ENCODE peak calls at places on chromosomes 3 and 15, in seven cellular contexts. Y, K, P, J, C, O and F are unnamed samples. For H3K4me1, the result is how much of the 10 kb centered on the place peaks cover.

GRCh38 chr15:82535566-82536408 is 4.5 kb downstream of the RPS17 start:
- DNase-seq in Y (no peak), K (no peak), P (no peak), J (no peak), C (no peak), O (no peak), F (no peak)

GRCh38 chr3:56772926-56773587 is 28.7 kb downstream of the ARHGEF3 start:
- DNase-seq in Y (no peak), K (no peak), P (no peak), J (no peak), C (no peak), O (no peak), F (no peak)

GRCh38 chr15:58684036-58684700 is 65.3 kb downstream of the ADAM10 start:
- DNase-seq in Y (no peak), K (no peak), P (no peak), J (no peak), C (no peak), O (no peak), F (no peak)

GRCh38 chr3:59559721-59560514 is 510.1 kb upstream of the CFAP20DC start:
- DNase-seq in Y (no peak), K (no peak), P (no peak), J (no peak), C (no peak), O (no peak), F (no peak)

GRCh38 chr3:185371683-185372082 is 8.7 kb downstream of the MAP3K13 start:
- DNase-seq in Y (no peak), K (no peak), P (no peak), J (no peak), C (no peak), O (peak), F (no peak)

GRCh38 chr3:100454684-100455083 is 37.7 kb upstream of the TMEM45A start:
- DNase-seq in Y (no peak), K (no peak), P (no peak), J (no peak), C (no peak), O (no peak), F (no peak)

GRCh38 chr15:31336943-31337295 is 10.3 kb downstream of the KLF13 start:
- DNase-seq in Y (no peak), K (no peak), P (no peak), J (no peak), C (no peak), O (no peak), F (no peak)

GRCh38 chr3:14125193-14126016 is 553 bp downstream of the TMEM43 start:
- DNase-seq in Y (peak), K (peak), P (no peak), J (peak), C (peak), O (no peak), F (peak)

DNA sequence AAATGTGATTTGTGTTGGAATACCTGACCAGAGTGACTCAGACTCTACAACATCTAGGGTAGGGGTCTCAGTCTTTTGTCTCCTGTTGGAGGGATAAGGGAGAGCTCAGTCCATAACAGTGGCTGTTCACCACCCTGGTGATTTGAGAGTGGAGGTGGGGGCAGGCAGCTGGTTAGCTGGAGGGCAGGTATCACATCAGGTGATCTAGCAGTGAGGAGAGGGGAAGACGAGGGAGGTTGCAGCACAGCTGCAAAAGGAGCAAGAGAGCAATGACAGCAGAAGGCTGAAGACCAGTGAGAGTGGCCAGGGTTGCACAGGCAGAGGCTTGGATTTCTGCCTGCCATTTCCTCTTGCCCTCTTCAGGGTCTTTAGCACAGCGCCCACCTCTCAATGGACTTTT is 38.4 kb downstream of the PLCL2 start:
- DNase-seq in Y (no peak), K (no peak), P (no peak), J (no peak), C (no peak), O (no peak), F (no peak)
- TF ChIP-seq EP300 in Y (no peak), K (no peak), P (no peak), J (no peak), C (no peak), O (no peak), F (no peak)

GRCh38 chr15:88637841-88638625 is 783 bp upstream of the ISG20 start:
- DNase-seq in Y (no peak), K (no peak), P (no peak), J (no peak), C (no peak), O (no peak), F (no peak)

GRCh38 chr15:88638626-88639372 is at the start of gene ISG20:
- DNase-seq in Y (peak), K (peak), P (peak), J (peak), C (peak), O (peak), F (peak)

GRCh38 chr15:88645171-88646087 is 6.6 kb downstream of the ISG20 start:
- DNase-seq in Y (peak), K (no peak), P (no peak), J (peak), C (peak), O (no peak), F (no peak)

GRCh38 chr15:88644741-88645140 is 5.9 kb downstream of the ISG20 start:
- DNase-seq in Y (peak), K (no peak), P (no peak), J (peak), C (peak), O (no peak), F (peak)

DNA sequence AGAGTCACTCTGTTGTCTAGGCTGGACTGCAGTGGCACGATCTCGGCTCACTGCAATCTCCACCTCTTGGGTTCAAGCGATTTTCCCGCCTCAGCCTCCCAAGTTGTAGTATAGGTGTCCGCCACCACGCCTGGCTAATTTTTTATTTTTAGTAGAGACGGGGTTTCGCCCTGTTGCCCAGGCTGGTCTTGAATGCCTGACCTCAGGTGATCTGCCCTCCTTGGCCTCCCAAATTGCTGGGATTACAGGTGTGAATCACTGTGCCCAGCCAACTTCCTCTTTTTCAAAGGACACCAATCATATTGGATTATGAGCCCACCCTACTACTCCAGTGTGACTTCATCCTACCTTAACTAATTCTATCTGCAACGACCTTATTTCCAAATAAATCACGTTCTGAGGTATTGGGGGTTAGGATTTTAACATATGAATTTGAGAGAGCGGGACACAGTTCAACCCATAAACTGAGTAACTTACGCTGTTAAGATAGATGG is 3.2 kb downstream of the ISG20 start:
- DNase-seq in Y (no peak), K (no peak), P (no peak), J (no peak), C (no peak), O (no peak), F (peak)
- H3K4me1 ChIP-seq in Y (half or more), K (under half), P (half or more), J (under half), C (under half), O (under half), F (under half)

DNA sequence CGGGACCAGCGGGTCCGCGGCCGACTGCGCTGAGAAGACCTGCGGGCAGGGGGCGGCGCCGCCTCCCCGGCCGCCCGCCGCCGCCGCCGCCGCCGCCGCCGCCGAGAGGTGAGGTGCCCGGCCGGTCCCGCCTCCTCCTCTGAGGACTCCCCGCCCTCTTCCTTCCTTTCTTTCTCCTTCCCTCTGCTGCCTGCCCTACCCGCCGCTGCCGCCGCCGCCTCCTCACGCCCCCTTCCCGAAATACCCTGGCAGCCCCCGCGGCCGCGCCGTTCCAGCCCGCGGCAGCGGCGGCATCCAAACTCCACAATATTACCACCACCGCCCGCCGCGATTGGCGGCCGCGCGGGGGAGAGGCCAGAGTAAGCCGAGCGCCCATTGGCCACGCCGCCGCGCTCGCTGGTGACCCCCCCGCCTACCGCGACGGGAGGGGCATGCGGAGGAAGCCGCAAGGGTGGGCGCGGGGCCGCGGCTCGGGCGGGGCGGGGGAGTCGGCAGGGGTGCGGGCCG is 61.8 kb upstream of the ANKRD28 start:
- DNase-seq in Y (peak), K (peak), P (peak), J (peak), C (peak), O (peak), F (peak)
- TF ChIP-seq EP300 in Y (no peak), K (no peak), P (peak), J (no peak), C (no peak), O (no peak), F (no peak)

DNA sequence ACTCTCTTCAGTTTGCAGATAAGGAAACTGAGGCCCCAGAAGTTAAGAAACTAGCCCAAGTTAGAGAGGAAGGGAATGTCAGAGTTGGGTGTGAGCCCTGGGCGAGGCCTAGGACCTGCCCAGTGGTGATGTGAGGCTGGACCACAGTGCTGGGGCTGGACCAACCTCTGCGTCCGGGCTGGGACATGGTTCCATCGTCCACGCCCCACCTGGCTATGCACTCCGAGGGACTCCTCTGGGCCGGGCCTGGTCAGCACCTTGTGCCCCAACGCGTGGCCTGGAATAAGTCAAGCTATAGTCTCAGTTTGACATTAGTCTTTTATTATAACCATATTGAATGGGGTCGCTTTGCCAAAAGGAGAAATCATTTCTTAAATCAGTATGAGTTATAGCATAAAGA is 272.1 kb downstream of the PLCL2 start:
- DNase-seq in Y (no peak), K (no peak), P (no peak), J (peak), C (no peak), O (no peak), F (no peak)
- H3K4me1 ChIP-seq in Y (under half), K (under half), P (under half), J (under half), C (under half), O (under half), F (under half)

DNA sequence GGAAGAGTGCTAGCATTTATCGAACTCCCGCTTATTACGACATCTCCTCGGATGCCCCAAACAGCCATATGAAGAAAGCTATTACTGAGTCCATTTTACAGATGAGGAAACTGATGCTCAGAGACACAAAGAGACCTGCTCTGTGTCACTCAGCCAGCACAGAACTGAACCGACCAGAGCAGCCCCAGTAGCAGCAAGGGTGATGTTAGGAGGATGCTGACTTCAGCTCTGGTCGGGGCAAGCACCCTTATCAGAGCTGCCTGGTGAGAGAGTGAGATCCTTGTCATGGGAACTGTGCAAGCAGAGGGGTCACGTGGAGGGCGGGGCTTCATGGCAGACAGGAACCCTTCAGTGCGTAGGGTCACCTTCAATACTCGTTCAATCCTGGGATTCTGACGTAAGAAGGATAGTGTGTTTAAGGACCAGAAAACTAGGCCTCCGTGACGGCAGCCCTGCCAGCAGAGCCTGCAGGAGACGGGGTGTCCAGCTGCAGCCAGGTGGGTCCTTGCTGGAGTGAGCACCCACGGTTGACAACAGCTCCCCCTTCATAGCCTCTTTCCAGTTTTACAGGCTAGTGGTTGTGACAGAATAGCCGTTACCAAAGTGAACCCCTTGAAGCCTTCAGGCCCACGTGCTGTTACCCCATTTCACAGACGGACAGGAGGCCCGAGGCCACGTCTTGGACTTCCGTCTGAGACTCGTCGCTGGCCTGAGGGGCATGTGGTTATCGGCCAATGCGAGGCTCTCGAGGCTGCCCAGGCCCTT is 12.0 kb upstream of the IQSEC1 start:
- DNase-seq in Y (no peak), K (no peak), P (no peak), J (no peak), C (no peak), O (no peak), F (no peak)
- TF ChIP-seq EP300 in Y (no peak), K (no peak), P (no peak), J (no peak), C (no peak), O (no peak), F (no peak)

DNA sequence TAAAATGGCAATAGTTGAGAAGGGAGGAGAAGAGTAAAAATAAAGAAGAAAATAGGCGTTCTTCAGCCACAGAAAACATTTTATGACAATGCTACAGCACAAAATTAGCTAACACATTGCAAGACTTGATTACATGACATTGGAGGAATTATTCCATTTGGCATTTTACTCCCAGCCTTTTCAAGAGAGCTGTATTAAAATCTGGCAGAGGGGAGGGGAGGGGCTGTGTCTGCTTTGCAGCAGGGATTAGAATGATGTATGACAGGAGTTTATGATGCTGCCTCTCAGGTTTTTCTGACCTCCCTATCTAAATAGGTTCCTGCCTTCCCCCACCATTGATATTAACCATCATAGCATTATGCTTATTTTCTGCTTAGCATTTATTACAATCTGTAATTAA is 399.5 kb upstream of the THBS1 start:
- DNase-seq in Y (no peak), K (no peak), P (no peak), J (no peak), C (no peak), O (no peak), F (no peak)
- H3K4me1 ChIP-seq in Y (under half), K (under half), P (half or more), J (under half), C (under half), O (under half), F (under half)

GRCh38 chr3:47427866-47428265 is 47.0 kb downstream of the PTPN23 start:
- DNase-seq in Y (no peak), K (no peak), P (no peak), J (no peak), C (no peak), O (no peak), F (no peak)
- TF ChIP-seq EP300 in Y (no peak), K (no peak), P (no peak), J (no peak), C (no peak), O (no peak), F (no peak)

GRCh38 chr3:48502121-48502520 is 1.9 kb downstream of the SHISA5 start:
- DNase-seq in Y (no peak), K (no peak), P (no peak), J (no peak), C (no peak), O (no peak), F (no peak)
- H3K4me1 ChIP-seq in Y (under half), K (under half), P (under half), J (under half), C (under half), O (under half), F (under half)

GRCh38 chr15:29862271-29862670 is 40.0 kb upstream of the TJP1 start:
- DNase-seq in Y (no peak), K (no peak), P (no peak), J (no peak), C (no peak), O (no peak), F (no peak)

GRCh38 chr15:29859293-29859692 is 37.0 kb upstream of the TJP1 start:
- DNase-seq in Y (no peak), K (no peak), P (no peak), J (no peak), C (no peak), O (no peak), F (no peak)

GRCh38 chr15:29860872-29861271 is 38.6 kb upstream of the TJP1 start:
- DNase-seq in Y (no peak), K (no peak), P (no peak), J (no peak), C (no peak), O (no peak), F (no peak)

GRCh38 chr15:29857196-29857595 is 34.9 kb upstream of the TJP1 start:
- DNase-seq in Y (no peak), K (no peak), P (no peak), J (no peak), C (no peak), O (no peak), F (no peak)

DNA sequence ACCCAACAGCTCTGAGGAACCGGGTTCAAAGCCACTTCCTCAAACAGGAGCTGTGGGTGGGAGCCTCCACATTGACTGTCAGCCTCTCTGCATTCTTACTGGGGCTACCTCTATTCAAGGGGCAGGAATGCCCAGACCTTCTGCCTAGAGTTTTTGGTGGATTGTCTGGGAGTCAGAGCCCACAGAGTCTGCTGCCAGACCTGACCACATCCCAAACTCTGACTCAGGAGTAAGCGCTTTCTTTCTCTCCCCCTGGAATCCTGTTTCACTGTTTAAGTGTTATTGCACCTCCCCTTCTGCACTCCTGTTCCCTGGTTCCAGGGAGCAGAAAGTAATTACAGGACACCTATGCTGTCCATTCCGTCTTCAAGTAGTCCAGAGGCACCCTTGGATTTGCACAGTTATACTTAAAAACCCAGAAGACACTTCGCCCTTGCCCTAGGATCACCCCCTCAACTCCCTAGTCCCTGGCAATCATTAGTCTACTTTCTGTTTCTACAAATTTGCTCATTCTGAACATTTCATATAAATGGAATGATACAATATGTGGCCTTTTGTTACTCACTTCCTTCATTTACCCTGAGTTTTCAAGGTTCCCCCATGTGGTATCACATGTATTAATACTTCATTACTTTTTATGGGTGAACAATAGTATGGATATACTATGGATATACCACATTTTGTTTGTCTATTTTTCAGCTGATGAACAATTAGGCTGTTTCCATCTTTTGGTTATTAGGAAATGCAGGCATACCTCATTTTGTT is 37.9 kb upstream of the TJP1 start:
- DNase-seq in Y (no peak), K (no peak), P (no peak), J (no peak), C (no peak), O (no peak), F (no peak)
- TF ChIP-seq EP300 in Y (no peak), K (no peak), P (no peak), J (no peak), C (no peak), O (no peak), F (no peak)